ENCODE peak calls at places on chromosomes 7 and 10, in ten cellular contexts. D, S, J, F, N, Q, L, M, R and V are unnamed samples.

GRCh38 chr10:89301231-89301630 is 615 bp upstream of the IFIT2 start:
- DNase-seq in J (no peak), L (no peak), R (no peak), D (no peak), Q (no peak), M (peak), S (no peak), N (peak), F (no peak), V (no peak)

GRCh38 chr10:86073199-86073977 is 293.2 kb downstream of the GRID1 start:
- DNase-seq in L (no peak), R (peak), M (no peak), J (no peak), N (no peak), S (peak), Q (no peak), F (no peak), D (no peak), V (peak)

GRCh38 chr7:43834463-43835251 is 34.7 kb downstream of the MRPS24 start:
- DNase-seq in D (peak), J (no peak), N (peak), L (no peak), R (no peak), S (no peak), Q (no peak), M (no peak), F (no peak), V (no peak)

GRCh38 chr10:50622497-50623298 is 1.1 kb downstream of the SGMS1 start:
- DNase-seq in L (peak), D (no peak), F (peak), R (peak), M (peak), S (peak), J (peak), N (peak), Q (no peak), V (peak)

GRCh38 chr10:3622845-3623621 is 162.0 kb downstream of the KLF6 start:
- DNase-seq in R (no peak), S (no peak), F (no peak), N (no peak), M (no peak), Q (no peak), L (no peak), J (no peak), D (peak), V (no peak)

GRCh38 chr10:93816123-93816747 is 58.5 kb downstream of the LGI1 start:
- DNase-seq in J (peak), M (peak), N (peak), R (peak), S (peak), L (peak), Q (peak), F (peak), D (no peak), V (peak)

GRCh38 chr7:151381333-151382078 is 28.3 kb downstream of the WDR86 start:
- DNase-seq in S (peak), Q (no peak), J (no peak), M (peak), F (no peak), D (no peak), N (no peak), L (no peak), R (peak), V (peak)

GRCh38 chr7:150994141-150994837 is 3.5 kb downstream of the NOS3 start:
- DNase-seq in R (no peak), M (no peak), D (no peak), Q (no peak), N (peak), F (no peak), S (peak), J (no peak), L (no peak), V (no peak)

GRCh38 chr10:119360181-119360921 is 153.0 kb downstream of the GRK5 start:
- DNase-seq in D (no peak), R (no peak), L (no peak), F (no peak), M (no peak), S (no peak), N (peak), J (peak), Q (no peak), V (no peak)

GRCh38 chr7:41491752-41492405 is 211.0 kb downstream of the INHBA start:
- DNase-seq in S (no peak), F (no peak), J (no peak), L (no peak), R (no peak), Q (no peak), M (no peak), D (no peak), N (no peak), V (no peak)

GRCh38 chr7:2087744-2088143 is 145.0 kb downstream of the MAD1L1 start:
- DNase-seq in S (no peak), D (no peak), R (no peak), N (no peak), F (no peak), M (no peak), L (no peak), Q (no peak), J (no peak), V (no peak)

GRCh38 chr10:116780691-116781205 is 38.4 kb upstream of the HSPA12A start:
- DNase-seq in D (no peak), N (no peak), Q (no peak), R (no peak), L (no peak), S (no peak), F (no peak), J (no peak), M (no peak), V (no peak)

DNA sequence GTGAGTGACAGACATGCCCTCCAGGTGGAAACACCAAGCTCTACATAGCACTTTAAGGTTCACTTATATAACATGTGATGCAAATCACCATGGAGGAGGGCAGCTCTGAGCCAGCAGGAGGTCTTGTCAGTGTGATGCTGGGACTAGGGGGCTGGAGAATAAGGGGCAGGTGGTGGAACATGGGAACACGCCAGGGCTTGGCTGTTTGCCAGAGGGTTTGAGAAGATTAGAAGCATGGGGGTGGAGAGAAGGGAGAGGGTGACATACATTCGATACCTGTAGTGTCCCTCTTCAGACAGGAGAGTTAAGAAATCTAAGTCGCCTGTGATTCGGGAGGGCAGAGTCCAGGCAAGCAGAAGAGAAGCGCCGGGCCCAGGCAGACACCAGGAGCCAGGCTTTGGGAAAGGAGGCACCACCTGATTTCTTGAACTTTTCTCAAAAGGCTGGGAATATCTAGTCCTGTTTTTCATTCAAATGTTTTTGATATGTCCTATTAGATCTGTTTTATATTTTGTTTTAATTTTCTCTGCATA is 16.9 kb upstream of the LAMB4 start:
- DNase-seq in D (no peak), J (no peak), R (no peak), F (no peak), M (no peak), Q (no peak), L (no peak), N (peak), S (no peak), V (no peak)
- TF ChIP-seq EP300 in D (no peak), J (no peak), R (no peak), F (no peak), M (no peak), Q (no peak), L (no peak), N (no peak), S (no peak), V (no peak)

GRCh38 chr7:149130572-149131198 is 4.6 kb upstream of the ZNF425 start:
- DNase-seq in S (no peak), N (no peak), Q (no peak), M (no peak), J (no peak), L (no peak), R (no peak), D (no peak), F (no peak), V (no peak)
- TF ChIP-seq EP300 in S (no peak), N (no peak), Q (no peak), M (no peak), J (no peak), L (no peak), R (no peak), D (no peak), F (no peak), V (no peak)

GRCh38 chr7:9939171-9939570 is 1034.5 kb upstream of the PHF14 start:
- DNase-seq in M (no peak), R (no peak), J (no peak), F (no peak), L (no peak), Q (no peak), D (no peak), S (no peak), N (peak), V (no peak)

GRCh38 chr7:9937944-9938631 is 1035.6 kb upstream of the PHF14 start:
- DNase-seq in R (no peak), S (no peak), F (no peak), N (peak), Q (no peak), D (no peak), M (no peak), L (no peak), J (no peak), V (no peak)
- TF ChIP-seq EP300 in R (no peak), S (no peak), F (no peak), N (no peak), Q (no peak), D (no peak), M (no peak), L (no peak), J (no peak), V (no peak)

GRCh38 chr7:34931739-34932138 is 105.5 kb downstream of the DPY19L1 start:
- DNase-seq in F (no peak), R (no peak), D (no peak), L (no peak), S (no peak), Q (no peak), J (no peak), M (no peak), N (no peak), V (no peak)
- TF ChIP-seq EP300 in F (no peak), R (no peak), D (no peak), L (no peak), S (no peak), Q (no peak), J (no peak), M (no peak), N (no peak), V (no peak)

GRCh38 chr10:72419241-72419640 is 64.5 kb upstream of the DNAJB12 start:
- DNase-seq in F (no peak), S (no peak), N (no peak), M (no peak), L (no peak), Q (no peak), R (no peak), J (no peak), D (no peak), V (no peak)
- TF ChIP-seq EP300 in F (no peak), S (no peak), N (no peak), M (no peak), L (no peak), Q (no peak), R (no peak), J (no peak), D (no peak), V (no peak)

GRCh38 chr7:96718107-96719003 is 8.7 kb upstream of the SEM1 start:
- DNase-seq in Q (no peak), R (no peak), N (no peak), J (no peak), S (no peak), L (no peak), D (no peak), F (no peak), M (no peak), V (no peak)
- TF ChIP-seq EP300 in Q (no peak), R (no peak), N (no peak), J (no peak), S (no peak), L (no peak), D (no peak), F (no peak), M (no peak), V (no peak)

DNA sequence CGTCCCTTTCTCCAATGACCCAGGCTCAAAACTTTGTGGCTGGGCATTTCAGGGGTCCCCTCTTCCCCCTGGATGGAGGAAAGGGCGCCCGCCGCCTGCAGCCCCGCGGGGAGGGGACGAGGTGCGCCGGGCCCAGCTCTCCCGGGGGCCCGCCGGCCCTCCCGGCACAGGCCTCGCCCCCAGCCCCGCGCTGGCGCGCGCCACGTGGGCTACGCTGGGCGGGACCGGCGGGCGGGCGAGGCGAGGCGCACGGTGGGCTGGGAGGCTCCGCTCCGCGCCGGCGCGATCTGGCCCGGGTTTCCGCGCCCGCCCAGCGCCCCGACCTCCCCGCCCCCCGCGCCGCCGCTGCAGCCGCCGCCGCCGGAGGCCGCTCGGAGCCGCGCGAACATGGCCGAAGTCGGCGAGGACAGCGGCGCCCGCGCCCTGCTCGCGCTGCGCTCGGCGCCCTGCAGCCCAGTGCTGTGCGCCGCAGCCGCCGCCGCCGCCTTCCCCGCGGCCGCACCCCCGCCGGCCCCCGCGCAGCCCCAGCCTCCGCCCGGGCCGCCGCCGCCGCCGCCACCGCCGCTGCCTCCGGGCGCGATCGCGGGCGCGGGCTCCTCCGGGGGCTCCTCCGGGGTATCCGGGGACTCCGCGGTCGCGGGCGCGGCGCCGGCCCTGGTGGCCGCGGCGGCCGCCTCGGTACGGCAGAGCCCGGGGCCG is at the start of gene FOXK1:
- DNase-seq in Q (no peak), S (peak), L (peak), F (peak), N (peak), J (peak), R (peak), D (no peak), M (peak), V (peak)
- TF ChIP-seq EP300 in Q (no peak), S (no peak), L (no peak), F (no peak), N (no peak), J (no peak), R (no peak), D (no peak), M (no peak), V (no peak)

GRCh38 chr7:77393261-77393660 is 22.9 kb downstream of the GSAP start:
- DNase-seq in R (no peak), M (no peak), L (no peak), S (no peak), J (no peak), Q (no peak), F (no peak), D (peak), N (no peak), V (no peak)
- TF ChIP-seq EP300 in R (no peak), M (no peak), L (no peak), S (no peak), J (no peak), Q (no peak), F (no peak), D (peak), N (no peak), V (no peak)

DNA sequence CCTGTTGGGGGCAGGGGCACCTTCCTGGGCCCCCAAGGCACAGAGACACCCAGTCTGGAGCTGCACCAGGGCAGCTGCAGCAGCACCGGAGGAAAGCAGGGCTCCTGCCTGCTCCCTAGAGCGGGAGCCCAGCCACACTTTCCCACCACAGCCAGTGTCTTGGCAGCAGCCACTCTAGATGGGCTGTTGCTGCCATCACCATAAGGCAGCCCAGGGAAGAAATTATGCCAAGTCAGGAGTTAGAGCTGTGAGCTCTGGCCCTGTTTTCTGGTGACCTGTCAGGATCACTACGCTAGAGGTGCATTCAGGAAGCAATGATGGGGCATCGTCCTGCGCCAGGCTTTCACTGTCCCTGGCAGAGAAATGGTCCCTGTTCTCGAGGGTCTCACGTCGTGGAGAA is 38.0 kb upstream of the ZNRF2 start:
- DNase-seq in N (no peak), J (no peak), F (no peak), D (no peak), R (no peak), Q (no peak), M (no peak), L (no peak), S (no peak), V (no peak)
- TF ChIP-seq EP300 in N (no peak), J (no peak), F (no peak), D (no peak), R (no peak), Q (no peak), M (no peak), L (no peak), S (no peak), V (no peak)